ENCODE peak calls at places on chromosome 22, in ten cellular contexts. S is AG10803, Z is hepatocyte, R is A549, A is stomach, U is uterus, T is LNCaP clone FGC, W is AG09309, H is GM20000, B is GM06990. Q is an unnamed sample.

GRCh38 chr22:23722724-23723123 is 28.2 kb downstream of the ZNF70 start:
- DNase-seq in S (no peak), Z (no peak), R (no peak), A (no peak), U (no peak), T (no peak), W (no peak), H (no peak), B (no peak), Q (no peak)

GRCh38 chr22:48588151-48588880 is 1239.4 kb downstream of the BRD1 start:
- DNase-seq in S (no peak), Z (no peak), R (no peak), A (no peak), U (no peak), T (no peak), W (no peak), H (no peak), B (no peak), Q (no peak)

GRCh38 chr22:50304528-50305392 is 2.7 kb downstream of the PLXNB2 start:
- DNase-seq in S (peak), Z (peak), R (no peak), A (peak), U (no peak), T (no peak), W (no peak), H (no peak), B (no peak), Q (peak)

GRCh38 chr22:48876951-48877350 is 950.7 kb downstream of the BRD1 start:
- DNase-seq in S (no peak), Z (no peak), R (no peak), A (no peak), U (no peak), T (no peak), W (no peak), H (no peak), B (no peak), Q (no peak)

GRCh38 chr22:39219071-39220050 is 25.4 kb downstream of the PDGFB start:
- DNase-seq in S (no peak), Z (no peak), R (no peak), A (no peak), U (peak), T (no peak), W (no peak), H (no peak), B (no peak), Q (peak)

GRCh38 chr22:31093956-31094622 is 13.0 kb downstream of the SMTN start:
- DNase-seq in S (no peak), Z (no peak), R (no peak), A (peak), U (peak), T (no peak), W (no peak), H (no peak), B (no peak), Q (no peak)

GRCh38 chr22:26708256-26709009 is 51.0 kb downstream of the MIAT start:
- DNase-seq in S (peak), Z (no peak), R (no peak), A (no peak), U (no peak), T (no peak), W (no peak), H (peak), B (peak), Q (no peak)

GRCh38 chr22:38083931-38084631 is at the start of gene SLC16A8:
- DNase-seq in S (no peak), Z (no peak), R (no peak), A (no peak), U (no peak), T (no peak), W (no peak), H (no peak), B (no peak), Q (peak)

GRCh38 chr22:42072606-42073330 is 1.3 kb upstream of the PHETA2 start:
- DNase-seq in S (no peak), Z (no peak), R (no peak), A (no peak), U (no peak), T (no peak), W (no peak), H (no peak), B (no peak), Q (no peak)

GRCh38 chr22:42073568-42074152 is 388 bp upstream of the PHETA2 start:
- DNase-seq in S (no peak), Z (no peak), R (no peak), A (no peak), U (no peak), T (no peak), W (no peak), H (no peak), B (no peak), Q (no peak)

GRCh38 chr22:42075277-42075676 is 1.2 kb downstream of the PHETA2 start:
- DNase-seq in S (no peak), Z (no peak), R (no peak), A (no peak), U (no peak), T (no peak), W (no peak), H (no peak), B (no peak), Q (no peak)

GRCh38 chr22:42074846-42075245 is 798 bp downstream of the PHETA2 start:
- DNase-seq in S (no peak), Z (no peak), R (no peak), A (no peak), U (no peak), T (no peak), W (no peak), H (no peak), B (no peak), Q (no peak)

DNA sequence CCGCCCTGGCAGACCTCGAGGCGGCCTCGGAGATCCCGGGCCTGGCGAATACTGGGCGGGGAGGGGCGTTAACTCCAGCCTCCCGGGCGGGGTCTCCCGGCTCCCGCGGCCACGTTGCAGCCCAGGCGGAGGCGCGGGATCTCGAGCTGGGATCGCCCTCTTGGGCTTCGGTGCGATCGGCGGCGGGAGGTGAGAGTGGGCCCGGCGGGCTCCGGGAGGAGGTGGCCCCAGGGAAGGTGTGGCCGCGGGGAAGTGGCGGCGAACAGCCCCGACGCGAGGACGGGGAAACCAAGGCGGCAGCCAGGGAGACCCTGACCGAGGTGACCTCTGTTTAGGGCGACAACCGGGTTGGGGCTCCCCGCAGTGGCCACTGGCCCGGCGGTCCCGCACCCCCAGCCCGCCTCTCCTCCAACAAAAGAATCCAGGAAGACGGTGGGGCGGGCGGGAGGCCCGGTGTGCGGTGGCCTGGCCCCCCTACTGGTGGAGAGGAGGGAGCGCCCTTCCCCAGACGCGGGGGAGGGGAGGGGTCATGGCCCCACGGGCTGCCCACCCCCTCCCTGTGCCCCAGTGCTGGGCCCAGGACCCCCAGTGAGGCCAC is at the start of gene PHETA2:
- DNase-seq in S (peak), Z (peak), R (no peak), A (peak), U (peak), T (no peak), W (no peak), H (peak), B (peak), Q (peak)
- TF ChIP-seq CTCF in S (peak), Z (peak), R (no peak), A (no peak), U (no peak), T (no peak), W (peak), H (peak), B (peak), Q (peak)

GRCh38 chr22:34841321-34841901 is 224.5 kb upstream of the ISX start:
- DNase-seq in S (peak), Z (no peak), R (no peak), A (no peak), U (no peak), T (no peak), W (no peak), H (no peak), B (no peak), Q (no peak)
- TF ChIP-seq CTCF in S (no peak), Z (no peak), R (no peak), A (no peak), U (no peak), T (no peak), W (no peak), H (no peak), B (no peak), Q (no peak)

GRCh38 chr22:47388331-47388730 is 625.9 kb downstream of the TBC1D22A start:
- DNase-seq in S (no peak), Z (no peak), R (no peak), A (no peak), U (no peak), T (no peak), W (no peak), H (no peak), B (no peak), Q (peak)

GRCh38 chr22:47389201-47389600 is 626.8 kb downstream of the TBC1D22A start:
- DNase-seq in S (no peak), Z (no peak), R (no peak), A (no peak), U (no peak), T (no peak), W (no peak), H (no peak), B (no peak), Q (peak)

GRCh38 chr22:47390026-47390970 is 627.8 kb downstream of the TBC1D22A start:
- DNase-seq in S (no peak), Z (no peak), R (no peak), A (no peak), U (no peak), T (no peak), W (no peak), H (no peak), B (no peak), Q (peak)

GRCh38 chr22:47386812-47387510 is 624.5 kb downstream of the TBC1D22A start:
- DNase-seq in S (no peak), Z (no peak), R (no peak), A (no peak), U (no peak), T (no peak), W (no peak), H (no peak), B (no peak), Q (peak)

DNA sequence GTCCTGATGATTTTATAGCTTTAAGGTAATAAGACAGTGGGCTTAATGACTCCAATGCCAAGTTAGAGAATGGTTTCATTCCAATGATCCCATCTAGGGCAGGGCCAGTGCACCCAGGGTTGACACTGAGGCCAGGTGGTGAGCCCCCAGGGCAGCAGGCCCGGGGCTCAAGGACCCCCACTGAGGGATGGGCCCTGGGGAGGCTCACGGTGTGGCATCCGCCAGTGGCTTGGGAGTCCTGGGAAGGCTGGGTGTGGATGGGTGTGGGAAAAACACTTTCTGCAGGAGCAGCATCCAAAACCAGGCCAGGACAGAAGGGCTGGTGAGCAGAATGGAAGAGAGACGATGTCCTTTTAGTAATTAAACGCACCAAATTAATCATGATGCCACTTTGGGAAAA is 626.3 kb downstream of the TBC1D22A start:
- DNase-seq in S (no peak), Z (no peak), R (no peak), A (no peak), U (no peak), T (no peak), W (no peak), H (no peak), B (no peak), Q (peak)
- TF ChIP-seq CTCF in S (no peak), Z (no peak), R (no peak), A (no peak), U (no peak), T (no peak), W (no peak), H (no peak), B (no peak), Q (no peak)

DNA sequence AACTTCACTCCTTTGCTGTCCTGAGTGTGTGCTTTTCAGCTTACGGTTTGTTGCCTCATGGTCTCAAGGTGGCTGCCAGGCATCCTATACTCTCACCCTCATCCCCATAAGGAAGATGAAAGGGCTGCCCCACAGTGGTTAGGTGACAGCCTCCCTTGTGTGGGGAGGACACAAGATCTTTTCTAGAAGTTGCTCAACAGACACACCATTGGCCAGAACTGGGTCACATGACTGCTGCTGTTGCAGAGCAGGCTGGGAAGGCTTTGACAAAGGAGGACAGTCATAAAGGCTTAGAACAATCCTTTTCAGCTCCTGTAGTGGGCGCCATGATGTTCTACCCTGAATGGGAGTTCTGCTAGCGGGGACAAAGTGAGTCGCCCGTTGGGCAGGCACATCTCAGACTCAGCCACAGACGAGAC is 69.7 kb upstream of the RASD2 start:
- DNase-seq in S (no peak), Z (no peak), R (no peak), A (no peak), U (no peak), T (no peak), W (no peak), H (no peak), B (no peak), Q (no peak)
- TF ChIP-seq CTCF in S (no peak), Z (no peak), R (no peak), A (no peak), U (no peak), T (no peak), W (no peak), H (no peak), B (no peak), Q (no peak)

DNA sequence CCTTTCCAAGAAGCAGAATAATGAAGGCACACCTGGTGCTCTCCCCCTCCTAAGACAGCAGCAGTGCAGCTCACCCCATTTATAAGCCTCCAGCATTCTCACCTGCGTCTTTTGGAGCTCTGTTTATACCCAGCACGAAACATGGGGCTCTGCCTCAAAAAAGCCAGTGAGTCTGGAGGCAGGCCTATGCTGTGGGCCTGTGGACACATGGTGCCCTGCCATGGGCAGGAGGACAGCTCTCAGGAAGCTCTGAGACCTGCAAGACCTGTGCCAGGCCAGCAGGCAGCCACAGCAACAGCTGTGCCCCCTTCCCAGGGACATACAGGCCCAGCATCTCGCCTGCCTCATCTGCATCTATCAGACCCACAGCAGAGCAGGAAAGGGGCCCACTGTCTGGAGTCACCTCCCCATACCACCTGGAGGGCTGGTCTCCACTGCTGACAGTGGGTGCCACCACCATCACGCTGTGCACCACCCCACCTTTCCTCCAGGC is 64.2 kb downstream of the DGCR2 start:
- DNase-seq in S (no peak), Z (no peak), R (no peak), A (peak), U (no peak), T (no peak), W (no peak), H (no peak), B (no peak), Q (no peak)
- TF ChIP-seq CTCF in S (no peak), Z (no peak), R (no peak), A (no peak), U (no peak), T (no peak), W (no peak), H (no peak), B (no peak), Q (no peak)

Q was measured in CD14-positive monocyte.